ENCODE peak calls at places on chromosome 12, in five cellular contexts. J is pancreas, G is HAP-1, Q is colonic mucosa, R is osteoblast. W is an unnamed sample. For H3K27me3 and H3K4me1, the result is how much of the 10 kb centered on the place peaks cover.

GRCh38 chr12:75750950-75751349 is 239.5 kb upstream of the KRR1 start:
- DNase-seq in J (no peak), G (no peak), Q (no peak), R (no peak), W (peak)

GRCh38 chr12:116466536-116466935 is 92.6 kb upstream of the MAP1LC3B2 start:
- DNase-seq in J (no peak), G (no peak), Q (no peak), R (peak), W (peak)

GRCh38 chr12:12719496-12719895 is 2.3 kb downstream of the CDKN1B start:
- DNase-seq in J (no peak), G (peak), Q (no peak), R (no peak), W (no peak)

GRCh38 chr12:49868449-49868848 is 25.5 kb upstream of the BCDIN3D start:
- DNase-seq in J (no peak), G (no peak), Q (no peak), R (no peak), W (no peak)

GRCh38 chr12:106442575-106442974 is 85.0 kb downstream of the POLR3B start:
- DNase-seq in J (no peak), G (no peak), Q (no peak), R (no peak), W (no peak)

GRCh38 chr12:44960856-44961255 is 84.7 kb upstream of the NELL2 start:
- DNase-seq in J (no peak), G (no peak), Q (no peak), R (no peak), W (no peak)

GRCh38 chr12:105455250-105455649 is 124.8 kb downstream of the C12orf75 start:
- DNase-seq in J (no peak), G (no peak), Q (no peak), R (no peak), W (no peak)

GRCh38 chr12:42935090-42935489 is 345.5 kb upstream of the PRICKLE1 start:
- DNase-seq in J (no peak), G (no peak), Q (no peak), R (no peak), W (no peak)

GRCh38 chr12:53298154-53298553 is 1.3 kb upstream of the MYG1 start:
- DNase-seq in J (no peak), G (no peak), Q (no peak), R (peak), W (peak)

GRCh38 chr12:29732211-29732992 is 51.3 kb downstream of the TMTC1 start:
- DNase-seq in J (no peak), G (peak), Q (no peak), R (no peak), W (no peak)

GRCh38 chr12:124683330-124683662 is 115.9 kb upstream of the NCOR2 start:
- DNase-seq in J (no peak), G (peak), Q (peak), R (peak), W (no peak)

GRCh38 chr12:109553929-109554500 is 19.3 kb downstream of the MMAB start:
- DNase-seq in J (no peak), G (no peak), Q (no peak), R (peak), W (no peak)

GRCh38 chr12:100827901-100828520 is 33.4 kb downstream of the ANO4 start:
- DNase-seq in J (no peak), G (peak), Q (no peak), R (no peak), W (peak)

GRCh38 chr12:90043264-90043663 is 334.6 kb upstream of the ATP2B1 start:
- DNase-seq in J (no peak), G (no peak), Q (no peak), R (no peak), W (peak)

GRCh38 chr12:16300706-16301105 is 23.2 kb upstream of the SLC15A5 start:
- DNase-seq in J (no peak), G (no peak), Q (no peak), R (no peak), W (peak)

GRCh38 chr12:55829967-55830600 is 697 bp upstream of the DNAJC14 start:
- DNase-seq in J (peak), G (no peak), Q (peak), R (peak), W (peak)

GRCh38 chr12:67681145-67681778 is 32.7 kb downstream of the DYRK2 start:
- DNase-seq in J (no peak), G (no peak), Q (no peak), R (peak), W (peak)

GRCh38 chr12:130141105-130141504 is 21.2 kb upstream of the FZD10 start:
- DNase-seq in J (no peak), G (no peak), Q (no peak), R (no peak), W (no peak)
- H3K27me3 ChIP-seq in J (under half), G (under half), Q (under half), R (under half), W (half or more)

DNA sequence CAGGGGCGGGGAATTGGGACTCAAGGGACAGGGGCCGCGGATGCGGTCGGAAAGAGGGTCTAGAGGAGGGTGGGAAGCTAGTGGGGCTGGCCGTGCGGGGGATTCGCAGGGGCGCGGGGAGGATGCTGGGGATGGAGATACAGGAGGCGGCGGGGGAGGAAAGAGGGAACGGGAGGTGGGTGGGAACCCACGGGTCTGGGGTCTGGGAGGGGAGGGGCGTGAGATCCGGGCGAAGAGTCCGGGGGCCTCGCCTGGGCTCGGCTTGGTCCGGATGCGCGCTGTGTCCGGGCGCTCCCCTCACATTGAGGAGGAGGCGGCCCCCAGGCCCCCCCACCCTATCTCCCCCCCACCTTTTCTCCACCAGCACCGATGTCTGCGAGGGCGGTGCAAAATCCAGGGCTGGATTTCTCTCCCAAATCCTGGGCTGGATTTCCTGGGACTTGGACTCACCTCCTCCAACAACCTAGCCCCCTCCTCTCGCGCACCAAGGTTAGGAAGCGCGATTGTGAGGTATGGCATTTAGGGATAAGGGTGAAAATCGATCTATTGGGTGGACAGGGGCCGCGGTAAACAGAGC is at the start of gene AGAP2:
- DNase-seq in J (no peak), G (no peak), Q (no peak), R (peak), W (peak)
- H3K4me3 ChIP-seq in J (peak), G (no peak), Q (peak), R (peak), W (peak)

DNA sequence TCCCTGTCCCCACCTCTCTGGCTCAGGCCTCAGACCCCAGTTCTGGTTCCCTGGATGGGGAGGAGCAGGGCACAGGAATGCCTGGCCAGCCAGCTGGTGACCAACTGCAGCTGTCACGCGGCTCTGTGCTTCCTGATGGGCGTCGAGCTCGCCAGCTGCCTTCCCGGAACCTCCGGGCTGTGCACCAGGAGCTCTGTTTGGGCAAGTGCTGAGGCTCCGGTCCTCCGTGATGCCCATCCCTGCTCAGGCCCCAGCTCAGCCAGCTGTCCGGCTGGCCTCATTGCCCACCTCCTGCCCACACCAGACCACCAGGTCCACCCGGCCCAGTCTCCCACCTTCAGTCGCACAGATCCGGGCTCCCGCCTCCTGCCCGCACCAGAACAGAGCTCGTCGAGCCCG is 4.8 kb downstream of the IFFO1 start:
- DNase-seq in J (no peak), G (no peak), Q (no peak), R (peak), W (no peak)
- H3K4me1 ChIP-seq in J (under half), G (under half), Q (under half), R (half or more), W (under half)

DNA sequence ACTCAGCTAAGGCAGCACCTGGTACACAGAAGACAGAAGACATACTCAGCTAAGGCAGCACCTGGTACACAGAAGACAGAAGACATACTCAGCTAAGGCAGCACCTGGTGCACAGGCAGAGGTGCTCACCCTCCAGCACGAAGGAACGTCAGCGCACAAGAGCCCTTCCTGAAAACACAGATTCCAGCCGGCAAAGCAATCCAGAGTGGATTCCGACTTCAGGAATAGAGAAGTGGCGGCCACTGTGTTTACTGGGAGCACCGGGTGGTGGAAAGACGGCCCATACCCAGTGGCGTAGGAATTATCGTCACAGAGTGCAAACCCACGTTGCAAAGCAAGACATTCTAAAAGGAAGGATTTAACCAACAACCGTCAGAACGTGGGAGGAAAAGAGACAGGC is 55.5 kb upstream of the GALNT9 start:
- DNase-seq in J (no peak), G (no peak), Q (no peak), R (no peak), W (no peak)
- H3K27me3 ChIP-seq in J (under half), G (under half), Q (under half), R (half or more), W (half or more)

GRCh38 chr12:122082621-122083356 is 4.2 kb downstream of the MLXIP start:
- DNase-seq in J (no peak), G (no peak), Q (no peak), R (no peak), W (peak)
- H3K4me3 ChIP-seq in J (no peak), G (no peak), Q (peak), R (no peak), W (no peak)

DNA sequence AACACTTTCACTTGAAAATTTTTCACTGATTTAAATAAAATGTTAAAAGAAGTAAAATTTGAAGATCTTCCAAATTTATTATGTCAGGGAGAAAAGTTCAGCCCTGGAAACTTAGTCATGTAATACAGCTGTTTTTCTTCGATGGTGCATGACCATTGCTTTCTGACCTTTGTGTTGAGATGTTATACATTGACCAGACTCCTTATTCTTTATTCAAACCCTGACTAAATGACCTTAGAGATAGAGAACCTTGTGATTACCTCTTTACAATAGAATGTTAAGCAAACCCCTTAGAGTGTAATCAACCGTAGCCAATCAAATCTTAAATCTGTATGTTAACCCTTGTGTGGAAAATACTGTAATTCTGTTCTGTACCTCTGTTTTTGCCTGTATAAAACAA is 34.5 kb downstream of the PLCZ1 start:
- DNase-seq in J (no peak), G (no peak), Q (no peak), R (no peak), W (no peak)
- H3K4me1 ChIP-seq in J (under half), G (under half), Q (under half), R (under half), W (under half)

GRCh38 chr12:132377147-132377546 is 47.8 kb upstream of the GALNT9 start:
- DNase-seq in J (no peak), G (no peak), Q (no peak), R (no peak), W (no peak)

GRCh38 chr12:132375747-132376463 is 46.5 kb upstream of the GALNT9 start:
- DNase-seq in J (no peak), G (no peak), Q (no peak), R (no peak), W (no peak)

GRCh38 chr12:132374821-132375445 is 45.5 kb upstream of the GALNT9 start:
- DNase-seq in J (no peak), G (no peak), Q (no peak), R (no peak), W (no peak)

GRCh38 chr12:132373967-132374820 is 44.8 kb upstream of the GALNT9 start:
- DNase-seq in J (no peak), G (no peak), Q (no peak), R (no peak), W (peak)

DNA sequence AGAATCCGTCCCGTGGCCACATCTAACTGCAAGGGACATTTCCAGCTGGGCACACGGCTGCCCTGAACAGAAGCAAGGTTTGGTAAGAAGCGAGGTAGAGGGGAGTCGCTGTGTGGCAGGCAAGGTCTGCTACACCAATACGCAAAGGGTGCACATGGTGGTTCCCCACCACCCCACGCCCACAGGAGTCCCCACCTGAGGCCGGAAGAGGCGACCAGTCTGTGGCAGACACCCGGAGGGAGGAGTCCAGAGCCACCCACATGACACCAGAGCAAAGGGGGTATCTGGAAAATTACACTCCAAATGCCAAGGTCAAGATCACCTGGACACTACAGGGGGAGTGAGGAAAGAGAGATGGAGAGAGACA is 47.1 kb upstream of the GALNT9 start:
- DNase-seq in J (no peak), G (no peak), Q (no peak), R (no peak), W (no peak)
- H3K27me3 ChIP-seq in J (under half), G (under half), Q (under half), R (under half), W (half or more)

DNA sequence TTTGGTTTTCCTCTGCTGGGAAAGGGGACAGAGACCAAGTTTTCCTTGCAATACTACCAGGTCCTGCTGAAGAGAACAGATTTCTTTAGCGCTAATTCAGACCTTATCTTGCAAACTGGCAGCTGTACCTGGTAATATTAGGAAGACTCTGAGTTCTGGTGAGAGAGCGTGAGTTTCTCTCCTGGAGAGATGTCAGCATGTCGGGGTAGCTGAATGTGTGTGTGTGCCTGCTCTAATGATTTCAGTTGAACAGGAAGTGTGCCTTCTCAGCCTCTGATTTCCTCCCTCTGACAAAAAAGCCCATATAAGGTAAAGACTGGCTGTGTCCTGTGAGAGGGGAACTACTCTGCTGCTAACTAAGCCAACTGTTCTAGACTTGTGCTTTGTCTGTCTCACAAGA is 10.3 kb upstream of the ERP27 start:
- DNase-seq in J (no peak), G (no peak), Q (peak), R (no peak), W (peak)
- H3K4me3 ChIP-seq in J (no peak), G (no peak), Q (no peak), R (peak), W (no peak)

DNA sequence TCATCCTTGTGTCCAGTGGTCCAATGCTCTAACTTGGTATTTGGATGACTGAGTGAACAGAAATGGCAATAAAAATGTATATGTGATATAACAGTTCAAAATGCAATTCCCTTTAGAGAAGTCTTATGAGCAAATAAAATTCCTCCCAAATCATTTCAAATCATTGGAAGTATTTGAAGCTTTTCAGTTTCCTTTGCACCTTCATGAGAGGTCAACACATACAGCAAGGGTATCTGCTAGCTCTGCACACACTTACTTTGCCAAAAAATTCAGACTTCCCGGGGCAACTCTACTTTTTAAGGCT is 423.7 kb downstream of the ATP23 start:
- DNase-seq in J (no peak), G (no peak), Q (no peak), R (no peak), W (no peak)
- H3K4me1 ChIP-seq in J (under half), G (under half), Q (under half), R (under half), W (under half)

W was measured in cardiac muscle cell.